ENCODE peak calls at places on chromosomes 3 and 15, in four cellular contexts. C is AG10803, V is heart left ventricle, E is neural crest cell. I is an unnamed sample.

GRCh38 chr3:72310028-72310987 is 525.4 kb upstream of the PROK2 start:
- DNase-seq in E (no peak), V (peak; percentile 48), C (peak; percentile 76), I (no peak)

GRCh38 chr3:141940204-141940776 is 63.8 kb downstream of the ATP1B3 start:
- DNase-seq in C (peak; percentile 58), E (no peak), V (no peak), I (peak; percentile 69)

GRCh38 chr3:123883656-123884257 is 375 bp downstream of the MYLK start:
- DNase-seq in E (peak; percentile 10), C (peak; percentile 16), V (no peak), I (no peak)

GRCh38 chr3:119831941-119832371 is 50.1 kb downstream of the NR1I2 start:
- DNase-seq in E (no peak), C (peak; percentile 68), V (no peak), I (no peak)

GRCh38 chr3:161695811-161696210 is 199.2 kb downstream of the OTOL1 start:
- DNase-seq in C (no peak), E (no peak), V (no peak), I (no peak)

GRCh38 chr15:68080783-68081182 is 26.7 kb downstream of the PIAS1 start:
- DNase-seq in V (no peak), C (no peak), E (no peak), I (no peak)

GRCh38 chr3:188956839-188957489 is 214.8 kb upstream of the TPRG1 start:
- DNase-seq in V (no peak), E (peak; percentile 24), C (peak; percentile 71), I (no peak)

GRCh38 chr15:25641762-25642161 is 202.9 kb upstream of the UBE3A start:
- DNase-seq in V (no peak), E (no peak), C (no peak), I (no peak)

GRCh38 chr3:56790016-56790950 is 11.5 kb downstream of the ARHGEF3 start:
- DNase-seq in C (no peak), V (peak; percentile 34), E (no peak), I (no peak)

GRCh38 chr15:91075761-91076160 is 24.3 kb upstream of the SV2B start:
- DNase-seq in V (no peak), E (no peak), C (no peak), I (no peak)

GRCh38 chr3:186413615-186414415 is 51.8 kb upstream of the DGKG start:
- DNase-seq in E (no peak), C (peak; percentile 6), V (no peak), I (peak; percentile 70)

GRCh38 chr3:12675115-12675810 is 11.3 kb upstream of the RAF1 start:
- DNase-seq in C (no peak), E (no peak), V (no peak), I (no peak)

GRCh38 chr3:189512824-189513223 is 118.4 kb upstream of the TP63 start:
- DNase-seq in E (no peak), C (no peak), V (no peak), I (no peak)

GRCh38 chr3:108124337-108125150 is 33.7 kb upstream of the CD47 start:
- DNase-seq in V (no peak), C (no peak), E (no peak), I (no peak)

GRCh38 chr3:127682576-127682975 is 9.8 kb downstream of the ABTB1 start:
- DNase-seq in E (no peak), C (no peak), V (peak; percentile 7), I (peak; percentile 8)

DNA sequence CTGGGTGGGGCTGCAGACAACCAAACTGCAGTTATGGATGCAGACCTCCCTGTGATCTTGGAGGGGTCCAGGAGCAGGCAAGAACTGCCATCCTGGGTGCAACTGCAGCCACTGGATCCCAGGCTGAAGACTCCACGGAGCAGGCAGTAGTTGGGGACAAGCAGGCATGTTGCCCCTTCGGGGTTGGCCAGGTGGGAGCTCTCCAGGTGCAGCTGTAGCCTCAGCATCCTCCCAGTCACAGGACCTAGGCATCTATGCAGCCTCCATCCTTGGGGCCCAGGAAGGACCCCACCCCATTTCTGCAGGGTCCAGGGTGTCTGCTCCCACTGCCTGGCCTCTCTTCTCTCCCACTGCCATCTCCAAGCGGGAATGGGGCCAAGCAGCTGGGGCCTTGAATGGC is 322.2 kb upstream of the RBMS3 start:
- DNase-seq in E (no peak), V (no peak), C (no peak), I (no peak)
- TF ChIP-seq CTCF in E (no peak), V (no peak), C (no peak), I (no peak)

GRCh38 chr15:100601158-100601557 is 826 bp downstream of the LINS1 start:
- DNase-seq in V (no peak), C (no peak), E (no peak), I (peak; percentile 27)
- TF ChIP-seq CTCF in V (no peak), C (no peak), E (no peak), I (no peak)

GRCh38 chr3:88058322-88058592 is 548 bp downstream of the CGGBP1 start:
- DNase-seq in C (no peak), E (no peak), V (no peak), I (no peak)

GRCh38 chr3:88059380-88060160 is 515 bp downstream of the ZNF654 start:
- DNase-seq in E (no peak), V (no peak), C (no peak), I (no peak)

GRCh38 chr3:88061749-88062148 is 2.7 kb downstream of the ZNF654 start:
- DNase-seq in V (no peak), C (no peak), E (no peak), I (no peak)

GRCh38 chr3:88058593-88059379 is at the start of the genes CGGBP1 and ZNF654:
- DNase-seq in V (peak; percentile 98), E (peak; percentile 93), C (peak; percentile 99), I (peak; percentile 96)

GRCh38 chr3:88057650-88058321 is 1.0 kb downstream of the CGGBP1 start:
- DNase-seq in E (no peak), V (no peak), C (peak; percentile 33), I (no peak)
- TF ChIP-seq CTCF in E (no peak), V (peak; percentile 42), C (peak; percentile 46), I (no peak)

GRCh38 chr3:24583004-24583403 is 88.4 kb upstream of the THRB start:
- DNase-seq in V (no peak), C (no peak), E (no peak), I (no peak)
- TF ChIP-seq CTCF in V (peak; percentile 54), C (peak; percentile 47), E (no peak), I (no peak)

GRCh38 chr3:100311011-100311410 is 23.5 kb upstream of the NIT2 start:
- DNase-seq in E (no peak), V (no peak), C (no peak), I (no peak)
- TF ChIP-seq CTCF in E (no peak), V (no peak), C (no peak), I (no peak)